ENCODE peak calls at places on chromosomes 13 and 19, in seven cellular contexts. D is left ventricle myocardium inferior, G is tibial artery, S is skeletal muscle cell, M is activated T-cell treated with anti-CD3 and anti-CD28 coated beads for 1 hour, C is fibroblast of lung, I is mesendoderm. Q is an unnamed sample.

GRCh38 chr13:44302233-44302632 is 71.4 kb upstream of the SERP2 start:
- DNase-seq in C (no peak), G (no peak), I (no peak), M (no peak), S (no peak), D (no peak), Q (no peak)

GRCh38 chr13:100510208-100510997 is 78.2 kb downstream of the GGACT start:
- DNase-seq in M (no peak), C (no peak), G (no peak), S (no peak), D (no peak), I (peak; percentile 77), Q (no peak)

GRCh38 chr13:30172593-30173300 is 134.6 kb downstream of the KATNAL1 start:
- DNase-seq in S (no peak), C (no peak), M (no peak), D (no peak), G (no peak), I (no peak), Q (no peak)

GRCh38 chr19:406121-406711 is 2.7 kb downstream of the C2CD4C start:
- DNase-seq in D (no peak), M (no peak), S (no peak), I (no peak), C (no peak), G (no peak), Q (no peak)

GRCh38 chr19:19554074-19555023 is 16.3 kb downstream of the CILP2 start:
- DNase-seq in M (peak; percentile 54), G (no peak), C (peak; percentile 35), D (peak; percentile 48), S (no peak), I (peak; percentile 73), Q (no peak)

GRCh38 chr19:10808937-10809655 is 26.9 kb downstream of the TMED1 start:
- DNase-seq in I (no peak), M (no peak), C (peak; percentile 19), S (peak; percentile 29), G (no peak), D (no peak), Q (no peak)

GRCh38 chr13:76638882-76639281 is 247.3 kb downstream of the KCTD12 start:
- DNase-seq in M (no peak), D (no peak), I (no peak), C (no peak), S (no peak), G (no peak), Q (no peak)

GRCh38 chr13:108827637-108828036 is 198.2 kb downstream of the MYO16 start:
- DNase-seq in C (no peak), G (no peak), S (no peak), D (no peak), I (no peak), M (no peak), Q (no peak)

GRCh38 chr19:1213391-1214286 is 8.1 kb downstream of the STK11 start:
- DNase-seq in S (peak; percentile 65), G (peak; percentile 72), M (no peak), C (peak; percentile 31), D (peak; percentile 60), I (no peak), Q (no peak)

GRCh38 chr19:39811064-39811463 is 22.9 kb downstream of the DYRK1B start:
- DNase-seq in C (no peak), D (no peak), I (no peak), S (no peak), G (no peak), M (no peak), Q (no peak)

GRCh38 chr13:114151565-114152284 is 19.3 kb upstream of the RASA3 start:
- DNase-seq in I (no peak), S (no peak), C (peak; percentile 50), D (no peak), M (peak; percentile 50), G (no peak), Q (no peak)

GRCh38 chr13:28495586-28496564 is 947 bp upstream of the FLT1 start:
- DNase-seq in D (no peak), I (peak; percentile 23), G (no peak), C (no peak), S (no peak), M (no peak), Q (no peak)

GRCh38 chr19:30799854-30800755 is 427.9 kb downstream of the ZNF536 start:
- DNase-seq in S (no peak), D (peak; percentile 44), M (peak; percentile 4), G (peak; percentile 42), I (peak; percentile 65), C (no peak), Q (no peak)

GRCh38 chr13:30829788-30830637 is 76.1 kb upstream of the MEDAG start:
- DNase-seq in C (no peak), M (no peak), D (no peak), I (no peak), S (no peak), G (no peak), Q (no peak)

GRCh38 chr19:57363734-57364181 is 407 bp downstream of the TRAPPC2B start:
- DNase-seq in I (no peak), M (no peak), S (no peak), C (no peak), G (no peak), D (no peak), Q (no peak)

GRCh38 chr13:20782116-20782708 is 8.5 kb upstream of the EEF1AKMT1 start:
- DNase-seq in M (no peak), G (no peak), S (no peak), I (no peak), C (no peak), D (no peak), Q (no peak)

GRCh38 chr19:1862068-1862423 is 1.3 kb downstream of the KLF16 start:
- DNase-seq in M (no peak), S (no peak), G (no peak), I (no peak), C (no peak), D (no peak), Q (no peak)

GRCh38 chr13:100506154-100506553 is 82.4 kb downstream of the GGACT start:
- DNase-seq in S (no peak), D (no peak), M (no peak), C (no peak), I (no peak), G (no peak), Q (no peak)

GRCh38 chr13:66565261-66565660 is 664.9 kb downstream of the PCDH9 start:
- DNase-seq in C (no peak), I (no peak), S (no peak), M (no peak), D (no peak), G (no peak), Q (no peak)

Q was measured in thoracic aorta.